ENCODE peak calls at places on chromosome 13, in ten cellular contexts. V is mucosa of descending colon; T is stimulated activated CD8-positive, alpha-beta memory T cell treated with anti-CD3 and anti-CD28 coated beads, Interleukin-4, amount 100 ng/mL, for 4 hours; C is cardiac fibroblast; D is T-cell; I is fibroblast of mammary gland; N is GM04503; S is NCI-H226; B is occipital lobe; O is neural crest cell. Z is an unnamed sample.

GRCh38 chr13:36904219-36904618 is 15.8 kb downstream of the SMAD9 start:
- DNase-seq in V (no peak), T (no peak), C (no peak), D (no peak), I (no peak), N (no peak), S (no peak), B (no peak), O (no peak), Z (no peak)

GRCh38 chr13:98083507-98083906 is 59.4 kb upstream of the FARP1 start:
- DNase-seq in V (no peak), T (no peak), C (peak), D (no peak), I (peak), N (peak), S (peak), B (no peak), O (no peak), Z (no peak)

GRCh38 chr13:65613004-65613403 is 1617.1 kb downstream of the PCDH9 start:
- DNase-seq in V (no peak), T (no peak), C (no peak), D (no peak), I (no peak), N (no peak), S (no peak), B (no peak), O (no peak), Z (no peak)

GRCh38 chr13:94706854-94707399 is 5.4 kb downstream of the SOX21 start:
- DNase-seq in V (no peak), T (no peak), C (no peak), D (no peak), I (no peak), N (no peak), S (no peak), B (peak), O (peak), Z (no peak)

GRCh38 chr13:109145631-109146030 is 516.2 kb downstream of the MYO16 start:
- DNase-seq in V (no peak), T (no peak), C (peak), D (no peak), I (peak), N (no peak), S (peak), B (no peak), O (peak), Z (peak)

GRCh38 chr13:29583073-29583785 is 12.3 kb downstream of the SLC7A1 start:
- DNase-seq in V (no peak), T (no peak), C (no peak), D (no peak), I (peak), N (peak), S (peak), B (no peak), O (no peak), Z (no peak)

GRCh38 chr13:19794552-19795143 is 11.9 kb upstream of the PSPC1 start:
- DNase-seq in V (no peak), T (no peak), C (no peak), D (no peak), I (no peak), N (no peak), S (no peak), B (no peak), O (no peak), Z (peak)

GRCh38 chr13:98253526-98253925 is 76.5 kb upstream of the RNF113B start:
- DNase-seq in V (no peak), T (no peak), C (no peak), D (no peak), I (peak), N (no peak), S (no peak), B (no peak), O (no peak), Z (no peak)

GRCh38 chr13:44912617-44913016 is 76.7 kb downstream of the NUFIP1 start:
- DNase-seq in V (no peak), T (no peak), C (no peak), D (no peak), I (no peak), N (no peak), S (no peak), B (no peak), O (no peak), Z (no peak)

GRCh38 chr13:43200736-43201135 is 177.3 kb downstream of the DNAJC15 start:
- DNase-seq in V (no peak), T (no peak), C (no peak), D (no peak), I (no peak), N (no peak), S (no peak), B (no peak), O (no peak), Z (no peak)

GRCh38 chr13:98622926-98623325 is 46.0 kb upstream of the STK24 start:
- DNase-seq in V (no peak), T (no peak), C (no peak), D (no peak), I (no peak), N (no peak), S (no peak), B (no peak), O (no peak), Z (no peak)

GRCh38 chr13:59000770-59001169 is 1163.0 kb downstream of the DIAPH3 start:
- DNase-seq in V (no peak), T (no peak), C (no peak), D (no peak), I (no peak), N (no peak), S (no peak), B (no peak), O (no peak), Z (no peak)

GRCh38 chr13:44537238-44537637 is 38.9 kb downstream of the TSC22D1 start:
- DNase-seq in V (no peak), T (no peak), C (no peak), D (no peak), I (no peak), N (no peak), S (no peak), B (no peak), O (no peak), Z (no peak)

GRCh38 chr13:93226623-93227279 is at the start of gene GPC6:
- DNase-seq in V (no peak), T (no peak), C (peak), D (no peak), I (peak), N (peak), S (peak), B (peak), O (peak), Z (peak)

GRCh38 chr13:30375436-30375835 is 46.9 kb upstream of the UBE2L5 start:
- DNase-seq in V (no peak), T (no peak), C (no peak), D (no peak), I (no peak), N (no peak), S (no peak), B (no peak), O (no peak), Z (no peak)

GRCh38 chr13:79815041-79815440 is 334.1 kb downstream of the NDFIP2 start:
- DNase-seq in V (no peak), T (no peak), C (no peak), D (no peak), I (no peak), N (no peak), S (no peak), B (no peak), O (no peak), Z (no peak)

GRCh38 chr13:84130739-84131138 is 248.5 kb upstream of the SLITRK1 start:
- DNase-seq in V (no peak), T (no peak), C (no peak), D (no peak), I (no peak), N (no peak), S (no peak), B (no peak), O (no peak), Z (no peak)

GRCh38 chr13:90686438-90686837 is 661.0 kb upstream of the MIR17HG start:
- DNase-seq in V (no peak), T (no peak), C (peak), D (no peak), I (peak), N (peak), S (peak), B (no peak), O (no peak), Z (no peak)

GRCh38 chr13:80211573-80211972 is 129.4 kb downstream of the SPRY2 start:
- DNase-seq in V (no peak), T (no peak), C (no peak), D (no peak), I (no peak), N (no peak), S (no peak), B (no peak), O (no peak), Z (no peak)

GRCh38 chr13:29707876-29708543 is 112.5 kb upstream of the SLC7A1 start:
- DNase-seq in V (peak), T (peak), C (peak), D (peak), I (peak), N (no peak), S (peak), B (no peak), O (no peak), Z (peak)

GRCh38 chr13:95296326-95296939 is 4.8 kb downstream of the ABCC4 start:
- DNase-seq in V (peak), T (no peak), C (peak), D (no peak), I (no peak), N (no peak), S (peak), B (no peak), O (peak), Z (peak)

GRCh38 chr13:26601669-26602068 is 44.2 kb downstream of the WASF3 start:
- DNase-seq in V (no peak), T (no peak), C (peak), D (no peak), I (peak), N (peak), S (no peak), B (no peak), O (no peak), Z (no peak)

GRCh38 chr13:112606125-112607001 is 18.4 kb upstream of the TUBGCP3 start:
- DNase-seq in V (peak), T (peak), C (peak), D (peak), I (peak), N (no peak), S (peak), B (peak), O (peak), Z (peak)

GRCh38 chr13:38590796-38591507 is 95.9 kb upstream of the FREM2 start:
- DNase-seq in V (no peak), T (no peak), C (no peak), D (no peak), I (no peak), N (no peak), S (no peak), B (no peak), O (no peak), Z (peak)

GRCh38 chr13:112814905-112815585 is 125.2 kb downstream of the ATP11A start:
- DNase-seq in V (no peak), T (no peak), C (no peak), D (no peak), I (no peak), N (no peak), S (no peak), B (no peak), O (no peak), Z (no peak)

GRCh38 chr13:86559915-86560314 is 760.7 kb upstream of the SLITRK6 start:
- DNase-seq in V (no peak), T (no peak), C (no peak), D (no peak), I (no peak), N (no peak), S (no peak), B (no peak), O (no peak), Z (no peak)

GRCh38 chr13:110890279-110891150 is 24.4 kb downstream of the ANKRD10 start:
- DNase-seq in V (no peak), T (no peak), C (no peak), D (no peak), I (no peak), N (no peak), S (no peak), B (no peak), O (no peak), Z (no peak)

GRCh38 chr13:113777311-113778260 is 18.6 kb downstream of the TMEM255B start:
- DNase-seq in V (no peak), T (no peak), C (peak), D (no peak), I (peak), N (no peak), S (no peak), B (no peak), O (peak), Z (no peak)

GRCh38 chr13:82627183-82627582 is 1255.1 kb downstream of the SLITRK1 start:
- DNase-seq in V (no peak), T (no peak), C (no peak), D (no peak), I (peak), N (no peak), S (no peak), B (no peak), O (no peak), Z (no peak)

GRCh38 chr13:30816733-30817132 is 81.4 kb downstream of the ALOX5AP start:
- DNase-seq in V (no peak), T (no peak), C (no peak), D (no peak), I (no peak), N (no peak), S (no peak), B (no peak), O (no peak), Z (no peak)

GRCh38 chr13:89375839-89376238 is 1704.7 kb downstream of the SLITRK5 start:
- DNase-seq in V (no peak), T (no peak), C (peak), D (no peak), I (peak), N (no peak), S (peak), B (no peak), O (no peak), Z (no peak)

Z was measured in body of pancreas.